ENCODE peak calls at places on chromosomes 16 and 17, in eight cellular contexts. I is breast epithelium, U is fibroblast of pulmonary artery, J is glutamatergic neuron, L is NB4, Z is nephron progenitor cell, V is tibial nerve, A is brain microvascular endothelial cell. W is an unnamed sample.

GRCh38 chr17:39581071-39581831 is 26.5 kb downstream of the NEUROD2 start:
- DNase-seq in V (no peak), I (no peak), L (no peak), A (no peak), U (no peak), J (no peak), Z (no peak), W (no peak)

GRCh38 chr16:87778830-87779579 is 13.2 kb upstream of the KLHDC4 start:
- DNase-seq in I (peak), J (peak), U (peak), L (peak), Z (peak), V (peak), A (peak), W (peak)

GRCh38 chr17:49822829-49823228 is 25.0 kb downstream of the TAC4 start:
- DNase-seq in J (no peak), V (peak), Z (no peak), U (peak), L (no peak), A (no peak), I (no peak), W (no peak)

GRCh38 chr17:75338335-75338734 is 49.1 kb upstream of the SLC25A19 start:
- DNase-seq in V (no peak), J (no peak), U (no peak), I (no peak), L (peak), A (no peak), Z (no peak), W (no peak)

GRCh38 chr16:10754941-10755340 is 11.3 kb downstream of the NUBP1 start:
- DNase-seq in I (no peak), L (no peak), A (peak), U (peak), Z (no peak), V (no peak), J (no peak), W (no peak)

GRCh38 chr16:19884021-19884485 is 595 bp downstream of the GPRC5B start:
- DNase-seq in V (no peak), A (no peak), J (peak), L (no peak), U (no peak), Z (peak), I (no peak), W (no peak)

GRCh38 chr17:43994272-43995149 is 9.9 kb upstream of the NAGS start:
- DNase-seq in Z (peak), V (peak), I (peak), A (peak), L (peak), J (peak), U (peak), W (no peak)

GRCh38 chr17:8222380-8222629 is 11.9 kb upstream of the AURKB start:
- DNase-seq in Z (no peak), V (no peak), U (no peak), A (no peak), I (no peak), L (no peak), J (no peak), W (no peak)

GRCh38 chr16:4450921-4451619 is 23.4 kb downstream of the NMRAL1 start:
- DNase-seq in Z (no peak), V (no peak), U (no peak), I (no peak), L (no peak), J (peak), A (no peak), W (no peak)

GRCh38 chr16:15996432-15997109 is 47.2 kb downstream of the ABCC1 start:
- DNase-seq in U (peak), A (peak), L (no peak), J (peak), V (peak), Z (no peak), I (no peak), W (peak)

GRCh38 chr16:75080205-75081029 is 36.2 kb downstream of the LDHD start:
- DNase-seq in I (no peak), Z (no peak), J (no peak), A (peak), L (peak), V (no peak), U (peak), W (no peak)

GRCh38 chr16:68373528-68374250 is 62.9 kb downstream of the PRMT7 start:
- DNase-seq in V (no peak), L (no peak), J (no peak), I (no peak), Z (no peak), U (no peak), A (no peak), W (no peak)

GRCh38 chr17:75428775-75429469 is 23.4 kb upstream of the GRB2 start:
- DNase-seq in J (no peak), V (no peak), A (peak), U (peak), L (no peak), I (no peak), Z (no peak), W (no peak)

GRCh38 chr16:73048292-73049050 is 543 bp upstream of the ZFHX3 start:
- DNase-seq in I (no peak), L (no peak), A (no peak), J (peak), Z (peak), U (peak), V (no peak), W (no peak)

GRCh38 chr16:14056970-14057369 is 14.1 kb upstream of the MRTFB start:
- DNase-seq in Z (no peak), I (no peak), L (no peak), U (peak), A (peak), V (no peak), J (no peak), W (no peak)

GRCh38 chr17:8292639-8293395 is 2.4 kb downstream of the SLC25A35 start:
- DNase-seq in U (no peak), L (peak), A (no peak), Z (no peak), J (no peak), I (no peak), V (no peak), W (no peak)

GRCh38 chr16:54424043-54424451 is 137.5 kb upstream of the IRX3 start:
- DNase-seq in J (no peak), L (no peak), V (no peak), U (no peak), I (no peak), Z (no peak), A (no peak), W (no peak)

GRCh38 chr16:15513169-15513568 is 78.8 kb downstream of the BMERB1 start:
- DNase-seq in I (no peak), L (no peak), V (no peak), J (no peak), Z (no peak), U (no peak), A (no peak), W (no peak)

GRCh38 chr16:89581045-89581695 is 5.6 kb downstream of the CPNE7 start:
- DNase-seq in L (no peak), J (no peak), I (no peak), U (peak), Z (no peak), V (no peak), A (peak), W (no peak)

GRCh38 chr17:17204041-17204591 is 2.0 kb downstream of the PLD6 start:
- DNase-seq in A (no peak), U (no peak), I (peak), L (peak), V (no peak), Z (no peak), J (no peak), W (no peak)

GRCh38 chr17:9522074-9522473 is 53.5 kb downstream of the STX8 start:
- DNase-seq in U (peak), J (no peak), A (peak), L (peak), Z (peak), I (no peak), V (peak), W (no peak)

GRCh38 chr17:56176101-56176500 is 22.8 kb downstream of the ANKFN1 start:
- DNase-seq in A (no peak), L (no peak), Z (no peak), U (peak), I (no peak), V (no peak), J (no peak), W (no peak)

GRCh38 chr16:67530013-67530939 is 1.6 kb downstream of the RIPOR1 start:
- DNase-seq in J (peak), V (peak), A (peak), I (no peak), L (peak), Z (peak), U (peak), W (no peak)

GRCh38 chr16:1073566-1074378 is 1.2 kb downstream of the SSTR5 start:
- DNase-seq in L (no peak), J (peak), Z (no peak), V (no peak), U (no peak), I (no peak), A (no peak), W (no peak)
- TF ChIP-seq CTCF in L (no peak), J (peak), Z (peak), V (no peak), U (no peak), I (no peak), A (no peak), W (no peak)

GRCh38 chr17:73710095-73710592 is 65.9 kb upstream of the SDK2 start:
- DNase-seq in V (peak), J (peak), L (peak), U (peak), Z (peak), A (peak), I (no peak), W (peak)
- TF ChIP-seq CTCF in V (peak), J (peak), L (peak), U (peak), Z (peak), A (peak), I (peak), W (no peak)

GRCh38 chr17:4249452-4250029 is 14.2 kb downstream of the ANKFY1 start:
- DNase-seq in Z (no peak), A (peak), V (no peak), U (peak), L (peak), J (no peak), I (no peak), W (no peak)
- TF ChIP-seq CTCF in Z (peak), A (peak), V (peak), U (peak), L (peak), J (peak), I (no peak), W (no peak)

GRCh38 chr17:81518113-81518784 is 5.7 kb upstream of the ACTG1 start:
- DNase-seq in A (no peak), J (peak), V (no peak), I (no peak), L (no peak), U (no peak), Z (peak), W (no peak)

GRCh38 chr17:81517339-81518112 is 4.9 kb upstream of the ACTG1 start:
- DNase-seq in L (peak), U (no peak), I (no peak), V (no peak), A (no peak), Z (peak), J (no peak), W (no peak)

GRCh38 chr17:81518785-81519283 is 6.2 kb upstream of the ACTG1 start:
- DNase-seq in U (no peak), I (no peak), L (no peak), V (no peak), Z (peak), J (no peak), A (no peak), W (no peak)

GRCh38 chr17:81520021-81520894 is 7.7 kb upstream of the ACTG1 start:
- DNase-seq in U (no peak), J (peak), V (no peak), Z (no peak), A (no peak), L (no peak), I (no peak), W (no peak)

DNA sequence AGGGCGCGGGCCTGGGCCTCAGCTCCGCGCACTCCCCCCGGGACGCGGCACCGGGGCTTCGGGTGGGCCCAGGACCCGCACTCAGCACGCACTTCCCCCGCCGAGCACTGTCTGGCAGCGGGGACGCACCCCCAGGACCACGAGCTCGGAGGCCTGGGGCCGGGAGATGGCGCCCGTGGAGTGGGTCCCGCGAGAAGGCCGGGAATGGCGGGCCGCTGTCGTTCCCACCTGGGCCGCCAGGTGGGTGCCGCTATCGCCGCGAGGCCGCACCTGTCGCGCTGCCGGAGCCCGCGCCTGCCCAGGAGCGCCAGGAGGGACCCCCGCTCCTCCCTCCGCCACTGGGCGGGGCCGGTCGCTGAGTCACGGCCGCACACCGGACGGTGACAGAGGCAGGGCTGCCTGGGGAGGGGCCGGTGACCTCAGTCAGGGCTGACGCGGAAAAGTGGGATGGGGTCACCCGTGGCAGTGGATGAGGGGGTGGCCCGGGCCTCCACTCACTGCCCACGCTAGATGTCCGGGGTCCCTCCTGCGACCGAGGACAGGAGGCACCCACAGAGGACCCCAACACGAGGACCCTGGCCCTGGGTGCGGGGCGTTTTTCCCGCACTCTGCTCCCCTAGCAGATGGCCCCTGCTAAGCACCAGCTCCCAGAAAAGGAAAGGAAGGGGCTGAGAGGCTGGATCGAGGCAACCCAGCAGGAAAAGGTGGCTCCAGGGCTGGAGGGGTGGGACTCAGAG is 6.9 kb upstream of the ACTG1 start:
- DNase-seq in L (no peak), A (no peak), V (no peak), I (peak), U (no peak), J (no peak), Z (peak), W (no peak)
- TF ChIP-seq CTCF in L (no peak), A (peak), V (no peak), I (peak), U (no peak), J (peak), Z (peak), W (no peak)

GRCh38 chr17:57957120-57957850 is 2.1 kb upstream of the CUEDC1 start:
- DNase-seq in Z (no peak), V (no peak), J (no peak), U (no peak), I (no peak), L (no peak), A (no peak), W (no peak)

GRCh38 chr17:57953703-57954420 is 1.4 kb downstream of the CUEDC1 start:
- DNase-seq in J (no peak), V (no peak), A (no peak), L (no peak), I (peak), Z (no peak), U (no peak), W (no peak)

GRCh38 chr17:57954421-57955182 is 610 bp downstream of the CUEDC1 start:
- DNase-seq in Z (peak), L (no peak), V (peak), A (no peak), U (peak), I (peak), J (peak), W (no peak)

GRCh38 chr17:57956311-57957119 is 1.3 kb upstream of the CUEDC1 start:
- DNase-seq in A (no peak), L (peak), J (no peak), Z (no peak), U (no peak), I (peak), V (no peak), W (no peak)

DNA sequence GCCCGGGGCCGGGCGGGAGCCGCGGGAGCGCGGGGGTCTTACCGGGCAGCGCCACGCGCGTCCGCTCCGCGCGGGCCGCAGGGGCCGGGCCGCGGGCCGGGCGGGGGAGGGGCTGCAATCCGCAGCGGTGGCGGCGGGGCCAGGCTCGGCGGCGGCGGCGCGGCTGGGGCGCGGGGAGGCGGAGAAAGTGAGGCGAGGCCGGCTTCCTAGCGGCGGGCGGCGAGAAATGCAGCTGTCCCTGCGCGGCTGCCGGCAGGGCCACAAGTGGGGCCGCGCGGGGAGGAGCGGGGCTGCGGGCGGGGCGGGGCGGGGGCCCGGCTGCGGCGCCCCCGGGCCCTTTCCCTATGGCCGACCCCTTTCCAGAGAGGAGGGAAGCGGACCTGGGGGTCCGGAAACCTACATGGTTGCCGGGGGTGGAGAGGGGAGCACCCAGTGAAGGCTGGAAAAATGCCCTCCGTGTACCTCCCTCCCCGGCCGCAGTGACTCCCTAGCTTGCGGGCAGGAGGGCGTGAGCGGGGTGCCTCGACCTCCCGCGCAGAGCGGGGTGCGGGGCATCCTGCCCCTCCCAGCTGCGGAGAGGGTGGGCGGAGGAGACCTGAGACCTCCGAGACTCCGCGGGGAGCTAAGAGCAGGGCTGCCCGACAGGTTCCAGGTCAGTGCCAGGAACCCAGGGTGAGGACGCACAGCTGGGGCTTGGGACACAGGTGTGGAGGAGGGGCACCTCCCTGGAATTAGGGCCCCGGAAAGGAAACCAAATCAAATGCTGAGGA is at the start of gene CUEDC1:
- DNase-seq in U (peak), I (peak), Z (peak), L (peak), J (peak), V (peak), A (peak), W (no peak)
- TF ChIP-seq CTCF in U (no peak), I (no peak), Z (no peak), L (no peak), J (peak), V (peak), A (peak), W (no peak)

GRCh38 chr16:5502467-5502869 is 404.9 kb upstream of the EEF2KMT start:
- DNase-seq in U (no peak), V (no peak), J (peak), A (no peak), Z (peak), I (no peak), L (peak), W (no peak)
- TF ChIP-seq CTCF in U (no peak), V (no peak), J (peak), A (no peak), Z (peak), I (no peak), L (peak), W (no peak)

DNA sequence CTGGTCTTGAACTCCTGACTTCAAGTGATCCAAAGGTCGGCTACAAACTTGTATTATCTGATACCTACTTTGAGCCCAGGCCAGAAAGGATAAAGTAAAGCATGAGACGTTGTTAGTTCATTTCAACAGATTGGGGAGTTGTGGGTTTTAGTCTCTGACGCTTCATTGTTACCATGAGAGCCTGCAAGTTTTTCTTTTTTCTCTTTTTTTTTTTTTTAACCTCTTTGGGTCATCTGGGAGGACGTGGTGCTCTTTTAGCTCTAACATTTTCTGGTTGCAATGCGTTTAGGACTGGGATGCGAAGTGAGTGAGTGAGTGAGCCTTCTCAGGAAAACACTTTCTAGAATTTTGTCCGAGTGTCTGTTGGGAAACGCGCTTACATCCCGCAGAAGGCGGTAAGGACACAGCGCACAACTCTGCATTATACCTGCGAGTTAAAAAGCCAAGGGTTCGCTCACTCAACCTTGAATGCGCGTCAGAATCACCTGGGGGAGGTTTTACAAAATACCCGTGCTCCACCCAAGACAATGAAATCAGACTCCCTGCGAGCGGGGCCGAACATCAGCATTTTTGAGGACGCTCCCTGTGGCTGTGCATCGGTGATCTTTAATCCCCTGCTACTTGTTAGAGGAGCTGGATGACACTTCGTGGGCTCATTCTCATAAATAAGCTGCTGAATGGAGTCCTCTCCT is 704 bp upstream of the RNF135 start:
- DNase-seq in V (no peak), L (peak), J (no peak), U (peak), Z (no peak), I (peak), A (no peak), W (no peak)
- TF ChIP-seq CTCF in V (no peak), L (peak), J (no peak), U (no peak), Z (no peak), I (no peak), A (no peak), W (no peak)

W was measured in omental fat pad.